ENCODE peak calls at places on chromosomes 2 and 18, in seven cellular contexts. T is uterus, B is A549, H is ovary, J is stomach, G is IMR-90, O is sigmoid colon. W is an unnamed sample.

GRCh38 chr2:24824966-24825882 is 32.0 kb downstream of the CENPO start:
- DNase-seq in H (no peak), J (peak), T (no peak), B (peak), G (no peak), O (peak), W (no peak)

GRCh38 chr18:26487437-26487836 is 60.9 kb downstream of the KCTD1 start:
- DNase-seq in T (no peak), J (peak), O (no peak), G (no peak), H (no peak), B (peak), W (no peak)

GRCh38 chr2:43092520-43093179 is 133.8 kb downstream of the ZFP36L2 start:
- DNase-seq in O (no peak), G (no peak), H (no peak), T (no peak), J (no peak), B (no peak), W (no peak)

GRCh38 chr2:223999862-224000261 is 39.2 kb downstream of the SERPINE2 start:
- DNase-seq in T (no peak), J (no peak), H (no peak), O (no peak), G (no peak), B (no peak), W (no peak)

GRCh38 chr2:172967036-172967982 is 108.3 kb upstream of the MAP3K20 start:
- DNase-seq in O (no peak), T (no peak), B (no peak), J (no peak), G (no peak), H (no peak), W (no peak)

GRCh38 chr2:157876771-157877108 is 610 bp upstream of the ACVR1 start:
- DNase-seq in B (no peak), O (no peak), J (no peak), T (no peak), G (peak), H (no peak), W (no peak)

GRCh38 chr2:211599146-211599545 is 939.5 kb downstream of the ERBB4 start:
- DNase-seq in T (no peak), G (no peak), J (no peak), H (no peak), O (no peak), B (no peak), W (no peak)

GRCh38 chr2:42049411-42050349 is 1.9 kb downstream of the PKDCC start:
- DNase-seq in O (peak), H (peak), J (no peak), B (no peak), G (no peak), T (no peak), W (no peak)

GRCh38 chr2:11437602-11438001 is 28.4 kb downstream of the E2F6 start:
- DNase-seq in B (no peak), G (no peak), J (no peak), H (no peak), T (no peak), O (no peak), W (peak)

GRCh38 chr2:110638976-110639695 is 38.7 kb downstream of the BUB1 start:
- DNase-seq in G (no peak), T (no peak), O (no peak), J (no peak), H (no peak), B (no peak), W (no peak)

DNA sequence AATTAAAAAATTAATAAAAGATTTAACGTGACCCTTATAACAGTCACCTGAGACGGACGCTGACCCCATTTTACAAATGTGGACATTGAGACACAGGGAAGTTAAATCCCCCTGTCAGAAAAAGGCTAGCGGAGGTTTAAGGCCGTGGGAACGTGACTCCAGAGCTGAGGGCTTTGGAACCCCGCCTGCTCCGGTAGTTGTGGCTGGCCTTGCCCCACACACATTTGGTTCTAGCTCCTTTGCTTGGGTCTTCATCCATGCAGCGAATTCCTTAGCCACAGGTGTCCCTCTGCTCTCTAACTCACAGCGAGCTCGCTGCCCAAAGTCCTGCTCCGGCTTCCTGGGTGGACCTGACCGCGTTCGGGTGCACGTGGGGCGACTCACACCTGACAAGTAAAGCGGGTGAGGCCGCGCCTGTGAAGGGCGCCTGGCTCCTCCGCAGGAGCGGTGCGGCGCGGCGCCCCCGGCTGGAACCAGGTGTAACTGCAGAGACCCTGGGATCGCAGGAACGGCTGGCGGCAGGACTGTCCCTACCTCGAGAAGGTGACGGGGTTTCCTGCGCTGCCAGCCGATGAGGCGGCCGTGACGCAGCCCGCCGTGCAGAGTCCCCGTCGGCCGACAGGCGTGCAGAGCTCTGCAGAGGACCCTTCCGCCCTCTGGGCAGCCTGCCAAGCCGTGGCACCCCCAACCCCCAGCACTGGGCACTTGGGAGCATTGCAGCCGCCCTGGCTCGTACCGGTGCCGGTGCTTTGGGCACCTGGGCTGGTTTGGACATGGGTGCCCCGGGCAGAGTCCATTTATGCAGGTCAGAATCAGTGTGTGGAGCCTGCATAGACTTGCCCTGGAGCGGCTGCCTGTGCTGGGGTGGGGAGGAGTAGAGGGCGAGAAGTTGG is 2.4 kb upstream of the PROC start:
- DNase-seq in J (peak), O (no peak), H (peak), G (no peak), T (no peak), B (peak), W (no peak)
- TF ChIP-seq POLR2A in J (no peak), O (no peak), H (no peak), G (no peak), T (no peak), B (no peak), W (no peak)

DNA sequence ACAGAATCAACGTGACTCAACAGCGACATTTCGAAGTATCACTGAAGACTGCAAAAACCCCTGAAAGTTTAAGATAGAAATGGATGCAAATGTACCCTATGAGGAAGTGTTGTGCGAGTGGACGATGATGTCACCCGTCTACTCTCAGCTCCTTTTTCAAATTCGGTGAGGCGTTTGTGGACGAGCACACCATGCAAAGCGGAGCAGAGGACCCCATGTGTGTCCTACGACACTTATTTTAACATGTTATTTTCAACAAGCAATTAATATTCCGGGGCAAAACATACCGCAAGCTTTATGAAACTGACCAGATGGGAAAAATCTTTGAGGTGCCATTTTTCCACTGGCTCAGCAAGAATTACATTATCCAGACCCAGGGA is 2.0 kb downstream of the PXDN start:
- DNase-seq in T (no peak), B (no peak), H (peak), O (peak), J (no peak), G (peak), W (no peak)
- H3K4me3 ChIP-seq in T (peak), B (no peak), H (peak), O (peak), J (peak), G (peak), W (no peak)

GRCh38 chr2:3613524-3613905 is 18.6 kb downstream of the COLEC11 start:
- DNase-seq in G (no peak), J (peak), H (peak), B (no peak), O (peak), T (peak), W (no peak)
- TF ChIP-seq POLR2A in G (no peak), J (no peak), H (no peak), B (no peak), O (no peak), T (no peak), W (no peak)

DNA sequence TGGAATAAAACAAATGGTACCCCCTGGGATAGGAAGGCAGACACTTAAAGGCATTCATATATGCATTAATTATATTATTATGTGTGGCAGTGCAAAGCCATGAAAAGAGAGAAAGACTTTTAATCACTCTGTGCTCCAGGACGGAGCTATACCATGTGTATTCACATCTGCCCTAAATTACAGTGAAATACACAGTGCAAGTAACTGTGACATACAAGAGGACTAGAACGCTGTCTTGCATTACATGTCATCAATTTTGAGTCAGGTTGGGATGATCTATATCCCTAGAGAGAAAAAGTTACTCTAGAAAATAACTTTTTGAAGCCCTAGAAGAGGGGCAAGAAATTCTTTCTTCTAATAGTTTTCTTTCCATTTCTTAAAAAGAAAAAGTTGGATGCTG is 236.0 kb downstream of the GULP1 start:
- DNase-seq in O (no peak), B (no peak), T (no peak), G (no peak), H (no peak), J (no peak), W (no peak)
- H3K4me3 ChIP-seq in O (peak), B (no peak), T (no peak), G (no peak), H (no peak), J (no peak), W (no peak)

DNA sequence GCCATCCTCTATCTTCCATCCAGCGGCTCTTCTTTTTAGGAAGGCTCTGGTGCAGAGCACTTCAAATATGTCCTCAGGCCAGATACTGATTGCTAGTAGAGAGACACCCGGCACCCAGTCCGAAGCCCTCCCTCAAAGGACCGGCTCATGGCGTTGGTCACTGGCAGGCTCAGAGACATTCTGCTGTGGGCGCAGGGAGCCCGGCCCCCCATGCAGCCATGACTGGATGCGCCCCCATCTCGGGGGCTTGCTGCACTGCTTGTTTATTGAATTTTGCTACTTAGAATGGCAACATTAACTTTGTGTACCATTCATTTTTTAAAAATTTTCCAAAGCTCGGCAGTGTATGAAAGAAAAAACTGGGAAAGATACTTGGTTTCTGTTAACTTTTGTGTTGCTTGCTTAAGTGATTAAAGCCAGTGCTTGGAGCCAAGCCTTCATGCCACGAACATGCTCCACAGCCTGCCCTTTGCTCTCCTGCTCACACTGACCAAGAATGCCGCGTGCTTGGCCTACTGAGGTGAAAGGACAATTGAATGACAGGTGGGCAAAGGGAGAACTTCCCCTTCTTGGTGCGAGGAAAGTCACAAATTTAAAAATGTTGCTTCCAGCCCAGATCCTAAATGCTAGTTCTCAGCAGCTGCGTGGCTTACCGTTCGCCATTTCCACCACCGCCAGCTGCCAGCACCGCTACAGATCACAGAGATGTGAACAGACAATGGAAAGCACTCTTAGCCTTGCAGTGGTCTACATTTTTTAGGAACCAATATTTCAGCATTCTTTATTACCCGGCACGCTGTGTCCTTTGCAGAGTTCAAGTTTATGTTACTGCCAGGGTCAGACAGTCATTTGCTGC is 76.7 kb downstream of the FAM210A start:
- DNase-seq in O (no peak), T (no peak), B (no peak), H (no peak), G (no peak), J (no peak), W (no peak)
- TF ChIP-seq POLR2A in O (no peak), T (no peak), B (no peak), H (no peak), G (no peak), J (no peak), W (no peak)

W was measured in lower leg skin.